ENCODE peak calls at places on chromosome 7, in five cellular contexts. One of them, this sample, is unnamed.

GRCh38 chr7:44454348-44454747 is 36.1 kb downstream of the NUDCD3 start:
- DNase-seq in IMR-90: no peak
- DNase-seq in astrocyte: no peak
- DNase-seq in GM23338: no peak
- DNase-seq in psoas muscle: no peak
- DNase-seq in this sample: no peak

GRCh38 chr7:54419209-54419608 is 123.0 kb upstream of the VSTM2A start:
- DNase-seq in astrocyte: no peak
- DNase-seq in GM23338: peak; percentile 69
- DNase-seq in psoas muscle: no peak
- DNase-seq in IMR-90: no peak
- DNase-seq in this sample: no peak

GRCh38 chr7:98557538-98558031 is 59.5 kb upstream of the NPTX2 start:
- DNase-seq in IMR-90: no peak
- DNase-seq in GM23338: no peak
- DNase-seq in astrocyte: no peak
- DNase-seq in psoas muscle: no peak
- DNase-seq in this sample: peak; percentile 23

GRCh38 chr7:34067406-34067805 is 162.1 kb downstream of the BMPER start:
- DNase-seq in GM23338: peak; percentile 45
- DNase-seq in astrocyte: no peak
- DNase-seq in psoas muscle: no peak
- DNase-seq in IMR-90: peak; percentile 29
- DNase-seq in this sample: no peak

GRCh38 chr7:3598855-3599254 is 297.8 kb downstream of the SDK1 start:
- DNase-seq in psoas muscle: no peak
- DNase-seq in IMR-90: no peak
- DNase-seq in GM23338: no peak
- DNase-seq in astrocyte: no peak
- DNase-seq in this sample: no peak

GRCh38 chr7:159130199-159130775 is 14.4 kb downstream of the VIPR2 start:
- DNase-seq in GM23338: no peak
- DNase-seq in IMR-90: no peak
- DNase-seq in astrocyte: no peak
- DNase-seq in psoas muscle: no peak
- DNase-seq in this sample: peak; percentile 30

GRCh38 chr7:16708980-16709379 is 44.6 kb upstream of the TSPAN13 start:
- DNase-seq in GM23338: peak; percentile 15
- DNase-seq in psoas muscle: peak; percentile 17
- DNase-seq in astrocyte: peak; percentile 99
- DNase-seq in IMR-90: peak; percentile 98
- DNase-seq in this sample: no peak

GRCh38 chr7:135716677-135717238 is 11.2 kb downstream of the SLC13A4 start:
- DNase-seq in IMR-90: peak; percentile 88
- DNase-seq in astrocyte: peak; percentile 87
- DNase-seq in GM23338: no peak
- DNase-seq in psoas muscle: no peak
- DNase-seq in this sample: no peak

GRCh38 chr7:130350945-130351663 is 6.5 kb downstream of the CPA5 start:
- DNase-seq in psoas muscle: no peak
- DNase-seq in astrocyte: no peak
- DNase-seq in GM23338: no peak
- DNase-seq in IMR-90: no peak
- DNase-seq in this sample: peak; percentile 80

GRCh38 chr7:72751978-72752377 is 76.0 kb downstream of the TYW1B start:
- DNase-seq in psoas muscle: no peak
- DNase-seq in IMR-90: no peak
- DNase-seq in GM23338: peak; percentile 70
- DNase-seq in astrocyte: no peak
- DNase-seq in this sample: no peak
- TF ChIP-seq CTCF in psoas muscle: no peak
- TF ChIP-seq CTCF in IMR-90: peak; percentile 10
- TF ChIP-seq CTCF in GM23338: peak; percentile 75
- TF ChIP-seq CTCF in astrocyte: no peak
- TF ChIP-seq CTCF in this sample: no peak

GRCh38 chr7:120550494-120551048 is 277.6 kb downstream of the KCND2 start:
- DNase-seq in GM23338: peak; percentile 33
- DNase-seq in IMR-90: no peak
- DNase-seq in astrocyte: peak; percentile 41
- DNase-seq in psoas muscle: no peak
- DNase-seq in this sample: no peak
- TF ChIP-seq CTCF in GM23338: no peak
- TF ChIP-seq CTCF in IMR-90: no peak
- TF ChIP-seq CTCF in astrocyte: no peak
- TF ChIP-seq CTCF in psoas muscle: no peak
- TF ChIP-seq CTCF in this sample: no peak

DNA sequence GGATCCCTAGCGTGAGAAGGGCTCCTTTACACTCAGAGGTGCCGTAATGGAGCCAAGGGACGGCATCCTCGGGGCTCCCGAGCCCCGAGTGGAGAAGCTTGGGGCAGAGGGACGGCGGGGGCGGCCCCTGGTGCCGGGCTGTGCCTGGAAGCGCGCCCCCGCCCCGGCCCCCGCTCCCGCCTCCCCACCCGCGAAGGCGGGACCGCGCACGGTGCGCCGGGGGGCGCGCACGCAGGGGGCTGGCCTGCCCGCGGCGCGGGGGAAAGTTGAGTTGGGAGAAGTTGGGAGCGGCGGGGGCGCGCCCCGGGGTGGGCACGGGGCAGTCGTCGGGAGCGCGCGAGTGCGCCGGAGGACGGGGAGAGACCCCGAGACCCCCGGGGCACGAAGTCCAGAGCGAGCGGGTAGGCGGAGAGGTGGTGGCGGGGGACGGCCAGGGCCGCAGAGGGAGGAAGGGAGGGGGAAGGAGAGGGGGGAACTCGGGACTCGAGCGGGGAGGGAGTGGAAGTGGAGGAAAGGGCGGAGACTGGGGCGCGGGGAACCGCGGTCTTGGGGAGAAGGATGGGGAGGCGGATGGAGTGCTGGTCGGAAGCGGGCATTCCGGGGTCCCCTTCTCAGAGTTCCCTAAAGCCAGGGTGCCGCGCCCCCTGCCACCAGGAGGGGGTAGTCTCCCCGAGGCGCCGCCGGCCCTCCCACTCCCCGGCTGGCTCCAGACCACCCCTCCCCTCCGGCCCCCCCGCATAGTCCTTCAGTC is at the start of gene SLC4A2:
- DNase-seq in psoas muscle: peak; percentile 88
- DNase-seq in IMR-90: peak; percentile 58
- DNase-seq in GM23338: peak; percentile 93
- DNase-seq in astrocyte: no peak
- DNase-seq in this sample: peak; percentile 95
- TF ChIP-seq CTCF in psoas muscle: peak; percentile 46
- TF ChIP-seq CTCF in IMR-90: peak; percentile 49
- TF ChIP-seq CTCF in GM23338: peak; percentile 53
- TF ChIP-seq CTCF in astrocyte: no peak
- TF ChIP-seq CTCF in this sample: peak; percentile 66

GRCh38 chr7:50652400-50653115 is 87.4 kb upstream of the DDC start:
- DNase-seq in psoas muscle: no peak
- DNase-seq in IMR-90: no peak
- DNase-seq in GM23338: no peak
- DNase-seq in astrocyte: no peak
- DNase-seq in this sample: no peak
- TF ChIP-seq CTCF in psoas muscle: no peak
- TF ChIP-seq CTCF in IMR-90: no peak
- TF ChIP-seq CTCF in GM23338: no peak
- TF ChIP-seq CTCF in astrocyte: no peak
- TF ChIP-seq CTCF in this sample: no peak

GRCh38 chr7:2568521-2569223 is 9.9 kb downstream of the IQCE start:
- DNase-seq in GM23338: no peak
- DNase-seq in astrocyte: no peak
- DNase-seq in IMR-90: no peak
- DNase-seq in psoas muscle: no peak
- DNase-seq in this sample: no peak
- TF ChIP-seq CTCF in GM23338: no peak
- TF ChIP-seq CTCF in astrocyte: no peak
- TF ChIP-seq CTCF in IMR-90: no peak
- TF ChIP-seq CTCF in psoas muscle: no peak
- TF ChIP-seq CTCF in this sample: no peak

GRCh38 chr7:79307376-79307775 is 146.1 kb downstream of the MAGI2 start:
- DNase-seq in GM23338: no peak
- DNase-seq in astrocyte: no peak
- DNase-seq in IMR-90: no peak
- DNase-seq in psoas muscle: no peak
- DNase-seq in this sample: no peak

GRCh38 chr7:79312022-79312421 is 141.4 kb downstream of the MAGI2 start:
- DNase-seq in GM23338: no peak
- DNase-seq in astrocyte: no peak
- DNase-seq in IMR-90: no peak
- DNase-seq in psoas muscle: no peak
- DNase-seq in this sample: no peak

GRCh38 chr7:79304711-79305110 is 148.8 kb downstream of the MAGI2 start:
- DNase-seq in GM23338: no peak
- DNase-seq in astrocyte: no peak
- DNase-seq in psoas muscle: no peak
- DNase-seq in IMR-90: no peak
- DNase-seq in this sample: no peak

GRCh38 chr7:79302281-79302680 is 151.2 kb downstream of the MAGI2 start:
- DNase-seq in GM23338: peak; percentile 14
- DNase-seq in astrocyte: no peak
- DNase-seq in psoas muscle: no peak
- DNase-seq in IMR-90: no peak
- DNase-seq in this sample: no peak

DNA sequence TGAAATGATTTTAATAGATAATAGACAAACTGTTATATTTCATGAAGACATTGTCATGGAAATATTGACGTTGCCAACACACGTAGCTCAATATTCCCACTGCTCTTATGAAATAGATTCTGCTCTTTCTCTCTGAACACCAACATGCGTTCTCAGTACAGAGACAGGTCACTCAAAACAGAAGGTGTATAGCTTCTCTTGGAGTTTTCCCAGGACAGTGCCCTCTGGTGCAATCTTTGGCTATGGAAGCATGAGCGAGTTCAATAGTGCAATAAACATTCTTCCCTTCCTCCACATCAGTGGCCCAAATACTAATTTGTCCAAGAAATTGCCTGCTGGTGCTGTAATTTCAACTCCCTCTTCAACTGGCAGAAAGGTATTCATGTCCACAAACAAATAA is 145.3 kb downstream of the MAGI2 start:
- DNase-seq in psoas muscle: no peak
- DNase-seq in IMR-90: no peak
- DNase-seq in GM23338: peak; percentile 29
- DNase-seq in astrocyte: no peak
- DNase-seq in this sample: no peak
- TF ChIP-seq CTCF in psoas muscle: no peak
- TF ChIP-seq CTCF in IMR-90: no peak
- TF ChIP-seq CTCF in GM23338: peak; percentile 27
- TF ChIP-seq CTCF in astrocyte: no peak
- TF ChIP-seq CTCF in this sample: no peak

GRCh38 chr7:28364082-28364481 is 48.2 kb upstream of the CREB5 start:
- DNase-seq in GM23338: peak; percentile 52
- DNase-seq in IMR-90: no peak
- DNase-seq in psoas muscle: no peak
- DNase-seq in astrocyte: no peak
- DNase-seq in this sample: no peak

GRCh38 chr7:28360739-28361138 is 51.6 kb upstream of the CREB5 start:
- DNase-seq in psoas muscle: no peak
- DNase-seq in GM23338: peak; percentile 41
- DNase-seq in IMR-90: no peak
- DNase-seq in astrocyte: no peak
- DNase-seq in this sample: no peak

GRCh38 chr7:28358423-28358868 is 53.9 kb upstream of the CREB5 start:
- DNase-seq in IMR-90: peak; percentile 99
- DNase-seq in astrocyte: peak; percentile 99
- DNase-seq in GM23338: peak; percentile 41
- DNase-seq in psoas muscle: no peak
- DNase-seq in this sample: no peak

DNA sequence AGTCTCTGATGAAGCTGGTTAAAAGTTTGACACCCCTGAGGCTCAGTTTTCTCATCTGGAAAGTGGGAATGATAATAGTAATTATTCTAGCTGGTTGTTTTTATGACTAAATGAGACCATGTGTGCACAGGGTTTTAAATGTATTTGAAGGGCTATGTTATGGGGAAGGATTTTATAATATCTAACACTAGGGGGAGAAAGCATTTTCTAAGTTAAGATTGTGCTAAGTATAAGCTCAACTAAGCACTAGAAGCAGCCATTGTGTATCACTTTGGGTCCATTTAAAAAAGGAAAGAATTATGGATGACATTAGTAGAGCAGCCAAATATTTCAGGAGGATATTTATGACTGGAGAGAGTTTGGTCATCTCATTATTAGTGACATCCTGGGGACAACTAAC is 49.5 kb upstream of the CREB5 start:
- DNase-seq in GM23338: peak; percentile 27
- DNase-seq in astrocyte: no peak
- DNase-seq in psoas muscle: no peak
- DNase-seq in IMR-90: no peak
- DNase-seq in this sample: no peak
- TF ChIP-seq CTCF in GM23338: peak; percentile 55
- TF ChIP-seq CTCF in astrocyte: peak; percentile 5
- TF ChIP-seq CTCF in psoas muscle: no peak
- TF ChIP-seq CTCF in IMR-90: no peak
- TF ChIP-seq CTCF in this sample: no peak

GRCh38 chr7:35647171-35647574 is 47.8 kb downstream of the HERPUD2 start:
- DNase-seq in IMR-90: peak; percentile 36
- DNase-seq in GM23338: peak; percentile 57
- DNase-seq in astrocyte: no peak
- DNase-seq in psoas muscle: no peak
- DNase-seq in this sample: no peak
- TF ChIP-seq CTCF in IMR-90: no peak
- TF ChIP-seq CTCF in GM23338: no peak
- TF ChIP-seq CTCF in astrocyte: no peak
- TF ChIP-seq CTCF in psoas muscle: no peak
- TF ChIP-seq CTCF in this sample: no peak

GRCh38 chr7:151876899-151877777 is at the start of gene PRKAG2:
- DNase-seq in psoas muscle: peak; percentile 74
- DNase-seq in GM23338: peak; percentile 66
- DNase-seq in astrocyte: no peak
- DNase-seq in IMR-90: no peak
- DNase-seq in this sample: peak; percentile 93
- TF ChIP-seq CTCF in psoas muscle: no peak
- TF ChIP-seq CTCF in GM23338: no peak
- TF ChIP-seq CTCF in astrocyte: no peak
- TF ChIP-seq CTCF in IMR-90: no peak
- TF ChIP-seq CTCF in this sample: no peak

DNA sequence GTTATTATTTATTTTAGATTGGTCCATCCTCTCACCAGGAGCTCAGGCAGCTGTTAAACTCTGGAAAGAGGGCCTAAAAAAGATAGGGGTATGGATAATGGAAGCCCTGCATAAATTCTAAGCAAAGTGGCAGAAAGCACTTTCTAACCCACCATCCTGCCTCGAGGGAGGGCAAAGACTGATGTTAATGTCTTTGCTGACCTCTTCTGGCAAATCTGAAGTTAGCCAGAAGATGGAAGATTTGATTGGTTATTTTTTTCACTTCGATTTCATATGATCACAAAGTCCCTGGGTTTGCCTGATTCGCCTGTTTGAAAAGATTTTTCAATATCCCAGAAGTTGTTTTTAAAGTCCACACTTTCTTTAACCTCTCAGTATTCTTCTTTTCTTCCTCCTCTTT is 24.8 kb downstream of the OR9A2 start:
- DNase-seq in IMR-90: no peak
- DNase-seq in psoas muscle: no peak
- DNase-seq in astrocyte: no peak
- DNase-seq in GM23338: peak; percentile 42
- DNase-seq in this sample: no peak
- TF ChIP-seq CTCF in IMR-90: peak; percentile 23
- TF ChIP-seq CTCF in psoas muscle: no peak
- TF ChIP-seq CTCF in astrocyte: peak; percentile 38
- TF ChIP-seq CTCF in GM23338: peak; percentile 53
- TF ChIP-seq CTCF in this sample: peak; percentile 17

This sample was measured in spleen.